ENCODE peak calls at places on chromosome 5, in six cellular contexts. Y is IMR-90, M is A549, B is A673, C is Caco-2, V is Peyer's patch. F is an unnamed sample. For H3K9me3 and H3K4me1, the result is how much of the 10 kb centered on the place peaks cover.

GRCh38 chr5:1047332-1047965 is 38.8 kb downstream of the NKD2 start:
- DNase-seq in Y (no peak), B (no peak), M (no peak), V (no peak), C (no peak), F (no peak)

GRCh38 chr5:77145666-77146065 is 58.6 kb upstream of the ZBED3 start:
- DNase-seq in M (no peak), B (peak), C (no peak), V (no peak), Y (peak), F (no peak)

GRCh38 chr5:172364773-172365172 is 81.2 kb upstream of the UBTD2 start:
- DNase-seq in C (no peak), Y (no peak), B (peak), M (no peak), V (no peak), F (no peak)

GRCh38 chr5:116525680-116526079 is 48.9 kb downstream of the SEMA6A start:
- DNase-seq in Y (no peak), B (no peak), C (no peak), V (no peak), M (no peak), F (no peak)

GRCh38 chr5:94508421-94509148 is 109.8 kb downstream of the KIAA0825 start:
- DNase-seq in B (no peak), V (no peak), Y (no peak), C (no peak), M (no peak), F (no peak)

GRCh38 chr5:43312699-43313034 is 545 bp downstream of the HMGCS1 start:
- DNase-seq in M (no peak), Y (no peak), B (no peak), C (no peak), V (no peak), F (no peak)

GRCh38 chr5:5221731-5222130 is 81.6 kb downstream of the ADAMTS16 start:
- DNase-seq in C (no peak), M (no peak), V (no peak), B (peak), Y (peak), F (no peak)

GRCh38 chr5:10599828-10600227 is 36.0 kb downstream of the ANKRD33B start:
- DNase-seq in M (no peak), B (no peak), V (no peak), Y (peak), C (no peak), F (no peak)

GRCh38 chr5:171450423-171451246 is 31.2 kb downstream of the FGF18 start:
- DNase-seq in B (no peak), Y (peak), M (no peak), C (no peak), V (peak), F (peak)

GRCh38 chr5:37272564-37272963 is 23.4 kb upstream of the CPLANE1 start:
- DNase-seq in Y (peak), M (peak), V (no peak), B (no peak), C (peak), F (no peak)
- H3K9me3 ChIP-seq in Y (under half), M (under half), V (under half), B (under half), C (under half), F (under half)

DNA sequence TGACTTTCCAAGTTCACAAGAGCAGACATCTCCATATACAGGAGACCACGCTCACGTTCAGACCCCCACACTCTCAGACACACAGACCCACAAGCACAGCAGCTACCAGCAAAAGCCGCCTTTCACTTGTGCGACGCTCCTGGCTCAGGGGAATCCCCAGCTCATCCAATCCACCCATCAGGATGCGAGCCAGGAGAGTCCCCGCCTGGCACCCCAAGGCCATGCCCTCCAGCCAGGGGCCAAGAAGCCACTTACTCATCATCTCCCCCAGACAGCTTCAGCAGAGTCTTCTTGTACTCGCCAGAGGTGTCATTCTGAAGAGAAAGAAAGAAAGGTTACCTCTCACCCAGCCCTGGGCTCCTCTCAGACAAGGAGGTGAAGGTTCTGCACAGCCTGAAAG is 29.7 kb downstream of the ANXA6 start:
- DNase-seq in M (no peak), C (no peak), Y (no peak), V (no peak), B (no peak), F (no peak)
- H3K4me1 ChIP-seq in M (under half), C (under half), Y (under half), V (under half), B (under half), F (under half)

GRCh38 chr5:152905286-152905685 is 500.2 kb upstream of the NMUR2 start:
- DNase-seq in Y (no peak), B (no peak), C (no peak), M (no peak), V (no peak), F (no peak)
- H3K9me3 ChIP-seq in Y (under half), B (under half), C (under half), M (under half), V (under half), F (under half)

DNA sequence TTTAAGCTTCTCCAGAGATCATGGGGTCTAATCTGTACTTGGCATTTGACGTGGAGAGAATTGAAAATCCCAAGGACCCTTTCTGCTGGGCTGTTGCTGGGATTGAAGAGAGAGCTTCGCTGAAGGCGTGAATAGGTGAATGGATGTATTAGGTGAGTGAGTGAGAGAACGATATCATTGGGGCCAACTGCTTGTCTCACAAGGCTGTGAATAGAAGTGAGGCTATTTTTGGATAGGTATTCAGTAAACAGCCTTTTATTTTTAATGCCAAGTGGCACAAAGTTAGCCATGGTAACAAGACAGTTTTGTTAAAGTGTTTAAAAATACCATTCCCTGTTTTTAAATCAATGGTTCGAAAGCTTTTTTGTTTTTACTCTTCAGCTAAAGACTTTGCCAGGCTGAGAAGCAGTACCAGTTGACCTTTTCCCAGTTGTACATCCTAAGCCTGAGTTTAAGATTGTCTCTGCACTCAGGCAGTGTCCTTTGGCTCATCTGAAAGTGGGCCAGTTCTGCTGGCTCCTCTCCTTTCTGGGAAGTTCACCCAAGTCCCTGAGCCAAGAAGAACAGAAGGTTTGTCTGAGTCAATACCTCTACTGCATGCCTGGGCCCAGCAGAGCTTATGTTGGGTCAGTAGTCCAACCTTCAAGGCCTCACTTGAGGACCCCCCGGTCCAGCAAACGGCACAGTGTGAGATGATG is 156.4 kb downstream of the MACROH2A1 start:
- DNase-seq in Y (peak), V (peak), M (no peak), C (peak), B (no peak), F (peak)
- H3K4me1 ChIP-seq in Y (half or more), V (under half), M (under half), C (under half), B (under half), F (under half)

DNA sequence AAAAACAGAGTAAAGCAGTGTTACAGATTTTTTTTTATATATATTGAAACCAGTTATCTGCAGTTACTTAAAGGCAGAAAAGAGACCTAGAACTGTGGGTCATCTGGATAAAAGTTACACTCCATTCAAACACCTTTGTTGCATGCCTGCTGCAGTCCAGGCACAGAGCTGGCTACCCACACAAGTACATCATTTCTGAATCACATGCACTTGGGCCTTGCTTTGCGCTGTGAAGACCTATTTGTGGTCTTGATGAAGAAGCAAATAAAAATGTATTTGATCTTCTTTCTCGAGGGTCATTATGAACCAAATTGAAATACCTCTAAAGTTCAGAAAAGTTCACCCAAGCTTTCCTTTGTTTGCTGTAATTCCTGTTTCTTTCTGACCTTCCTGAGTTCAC is 503.0 kb upstream of the ZNF608 start:
- DNase-seq in B (no peak), Y (no peak), V (no peak), M (no peak), C (no peak), F (no peak)
- H3K9me3 ChIP-seq in B (under half), Y (under half), V (under half), M (under half), C (under half), F (under half)

F was measured in testis.